ENCODE peak calls at places on chromosomes 3 and 15, in six cellular contexts. I is Panc1; O is neural crest cell; W is AG10803; G is mammary epithelial cell; L is effector memory CD8-positive, alpha-beta T cell. V is an unnamed sample.

GRCh38 chr3:43949594-43949993 is 258.9 kb downstream of the ABHD5 start:
- DNase-seq in I (no peak), O (no peak), W (no peak), G (no peak), L (no peak), V (no peak)

GRCh38 chr3:25952133-25952532 is 162.2 kb downstream of the OXSM start:
- DNase-seq in I (no peak), O (no peak), W (no peak), G (no peak), L (no peak), V (no peak)

GRCh38 chr3:188239035-188239434 is 85.1 kb downstream of the LPP start:
- DNase-seq in I (no peak), O (no peak), W (no peak), G (no peak), L (no peak), V (no peak)

GRCh38 chr15:76339302-76340197 is 3.0 kb downstream of the ISL2 start:
- DNase-seq in I (no peak), O (peak; percentile 22), W (no peak), G (no peak), L (no peak), V (no peak)

GRCh38 chr15:45364271-45364670 is 14.1 kb downstream of the GATM start:
- DNase-seq in I (no peak), O (no peak), W (no peak), G (no peak), L (no peak), V (no peak)

GRCh38 chr15:47885921-47886320 is 168.6 kb downstream of the SEMA6D start:
- DNase-seq in I (no peak), O (no peak), W (peak; percentile 86), G (peak; percentile 82), L (no peak), V (no peak)

GRCh38 chr15:82952156-82953081 is at the start of gene HOMER2:
- DNase-seq in I (no peak), O (peak; percentile 8), W (peak; percentile 31), G (peak; percentile 29), L (no peak), V (peak; percentile 57)

GRCh38 chr3:151625057-151625456 is 108.7 kb upstream of the AADACL2 start:
- DNase-seq in I (no peak), O (no peak), W (peak; percentile 44), G (no peak), L (no peak), V (no peak)

GRCh38 chr15:22871481-22872076 is 33.1 kb downstream of the NIPA2 start:
- DNase-seq in I (no peak), O (no peak), W (no peak), G (peak; percentile 7), L (no peak), V (no peak)

GRCh38 chr3:108345492-108346205 is 49.3 kb downstream of the HHLA2 start:
- DNase-seq in I (no peak), O (no peak), W (no peak), G (no peak), L (no peak), V (no peak)

GRCh38 chr15:69482686-69483256 is 30.2 kb downstream of the RPLP1 start:
- DNase-seq in I (no peak), O (no peak), W (no peak), G (no peak), L (no peak), V (peak; percentile 56)

GRCh38 chr3:53083496-53083895 is 37.6 kb upstream of the SFMBT1 start:
- DNase-seq in I (no peak), O (no peak), W (peak; percentile 92), G (no peak), L (no peak), V (peak; percentile 52)

GRCh38 chr3:42263354-42264346 is 2.3 kb downstream of the CCK start:
- DNase-seq in I (no peak), O (no peak), W (no peak), G (no peak), L (no peak), V (no peak)

GRCh38 chr3:124032351-124032880 is 40.5 kb upstream of the ROPN1 start:
- DNase-seq in I (no peak), O (peak; percentile 32), W (peak; percentile 33), G (no peak), L (no peak), V (no peak)

GRCh38 chr15:63048115-63048985 is 5.8 kb downstream of the TPM1 start:
- DNase-seq in I (peak; percentile 87), O (peak; percentile 92), W (peak; percentile 90), G (peak; percentile 89), L (peak; percentile 80), V (peak; percentile 91)

GRCh38 chr3:25870452-25870851 is 80.6 kb downstream of the OXSM start:
- DNase-seq in I (no peak), O (no peak), W (peak; percentile 6), G (peak; percentile 32), L (no peak), V (no peak)

GRCh38 chr3:17891139-17891850 is 148.9 kb upstream of the TBC1D5 start:
- DNase-seq in I (no peak), O (no peak), W (peak; percentile 12), G (peak; percentile 23), L (no peak), V (no peak)

GRCh38 chr3:120049881-120050539 is 44.2 kb downstream of the GSK3B start:
- DNase-seq in I (no peak), O (no peak), W (no peak), G (no peak), L (no peak), V (no peak)

GRCh38 chr15:91252756-91253155 is 152.7 kb downstream of the SV2B start:
- DNase-seq in I (no peak), O (no peak), W (no peak), G (no peak), L (no peak), V (no peak)

GRCh38 chr3:154900777-154901176 is 179.3 kb upstream of the MME start:
- DNase-seq in I (no peak), O (no peak), W (peak; percentile 41), G (no peak), L (no peak), V (no peak)

GRCh38 chr3:125694761-125695294 is 99.5 kb upstream of the OSBPL11 start:
- DNase-seq in I (no peak), O (no peak), W (no peak), G (no peak), L (no peak), V (no peak)

GRCh38 chr3:184543848-184544512 is 17.6 kb upstream of the EPHB3 start:
- DNase-seq in I (peak; percentile 76), O (peak; percentile 89), W (peak; percentile 70), G (peak; percentile 72), L (peak; percentile 69), V (peak; percentile 83)

GRCh38 chr15:64246364-64247189 is 83.8 kb upstream of the PPIB start:
- DNase-seq in I (peak; percentile 96), O (no peak), W (peak; percentile 81), G (peak; percentile 96), L (no peak), V (no peak)

GRCh38 chr15:72086010-72086697 is 31.8 kb downstream of the MYO9A start:
- DNase-seq in I (no peak), O (no peak), W (no peak), G (no peak), L (no peak), V (no peak)

GRCh38 chr3:82133070-82133606 is 371.7 kb upstream of the GBE1 start:
- DNase-seq in I (peak; percentile 20), O (peak; percentile 54), W (peak; percentile 65), G (peak; percentile 24), L (peak; percentile 4), V (no peak)

GRCh38 chr3:95612611-95613010 is 1201.8 kb upstream of the EPHA6 start:
- DNase-seq in I (no peak), O (no peak), W (no peak), G (no peak), L (no peak), V (no peak)

GRCh38 chr15:67385971-67386370 is 131.4 kb downstream of the IQCH start:
- DNase-seq in I (no peak), O (no peak), W (no peak), G (no peak), L (no peak), V (no peak)

GRCh38 chr3:190697901-190698300 is 164.6 kb downstream of the GMNC start:
- DNase-seq in I (no peak), O (no peak), W (peak; percentile 80), G (peak; percentile 73), L (no peak), V (no peak)

GRCh38 chr3:171494457-171495109 is 34.4 kb upstream of the TNIK start:
- DNase-seq in I (no peak), O (no peak), W (no peak), G (no peak), L (no peak), V (no peak)

V was measured in breast epithelium.